ENCODE peak calls at places on chromosome 22, in five cellular contexts. R is A549, Q is OCI-LY7, N is GM12878, H is fibroblast of lung. Z is an unnamed sample.

GRCh38 chr22:49368976-49369725 is 458.5 kb downstream of the BRD1 start:
- DNase-seq in R (peak), Q (no peak), N (no peak), H (no peak), Z (no peak)

GRCh38 chr22:28142361-28142801 is 223.3 kb upstream of the PITPNB start:
- DNase-seq in R (no peak), Q (no peak), N (no peak), H (peak), Z (peak)

GRCh38 chr22:21641417-21641794 is 696 bp upstream of the SDF2L1 start:
- DNase-seq in R (peak), Q (no peak), N (no peak), H (peak), Z (peak)

GRCh38 chr22:50034126-50035081 is 21.8 kb upstream of the IL17REL start:
- DNase-seq in R (no peak), Q (no peak), N (no peak), H (no peak), Z (no peak)

GRCh38 chr22:26439559-26439958 is 10.5 kb downstream of the ASPHD2 start:
- DNase-seq in R (no peak), Q (no peak), N (no peak), H (no peak), Z (no peak)

GRCh38 chr22:31616315-31616980 is 45.6 kb downstream of the PISD start:
- DNase-seq in R (no peak), Q (no peak), N (no peak), H (no peak), Z (no peak)

GRCh38 chr22:50626314-50626855 is 1.6 kb downstream of the ARSA start:
- DNase-seq in R (no peak), Q (no peak), N (no peak), H (no peak), Z (no peak)

GRCh38 chr22:41449321-41449720 is 2.7 kb upstream of the TOB2 start:
- DNase-seq in R (no peak), Q (peak), N (no peak), H (no peak), Z (no peak)

GRCh38 chr22:23013612-23014011 is 56.7 kb upstream of the GNAZ start:
- DNase-seq in R (no peak), Q (no peak), N (no peak), H (no peak), Z (no peak)

GRCh38 chr22:49491221-49491635 is 336.4 kb downstream of the BRD1 start:
- DNase-seq in R (no peak), Q (no peak), N (no peak), H (no peak), Z (no peak)

GRCh38 chr22:28909375-28909774 is 26.0 kb downstream of the ZNRF3 start:
- DNase-seq in R (no peak), Q (no peak), N (peak), H (peak), Z (no peak)

GRCh38 chr22:32587449-32587848 is 112.8 kb downstream of the FBXO7 start:
- DNase-seq in R (no peak), Q (no peak), N (no peak), H (peak), Z (no peak)

GRCh38 chr22:49657275-49657973 is 170.2 kb downstream of the BRD1 start:
- DNase-seq in R (no peak), Q (peak), N (peak), H (no peak), Z (no peak)

GRCh38 chr22:38103641-38104040 is 6.8 kb downstream of the BAIAP2L2 start:
- DNase-seq in R (no peak), Q (no peak), N (no peak), H (no peak), Z (no peak)

GRCh38 chr22:38097058-38097457 is 13.1 kb upstream of the SLC16A8 start:
- DNase-seq in R (no peak), Q (no peak), N (no peak), H (no peak), Z (no peak)

GRCh38 chr22:31956360-31956759 is 12.0 kb downstream of the YWHAH start:
- DNase-seq in R (no peak), Q (no peak), N (no peak), H (no peak), Z (no peak)

GRCh38 chr22:31260474-31260856 is 31.8 kb downstream of the PIK3IP1 start:
- DNase-seq in R (no peak), Q (no peak), N (no peak), H (no peak), Z (no peak)

GRCh38 chr22:27241430-27242110 is 560.0 kb downstream of the MN1 start:
- DNase-seq in R (no peak), Q (no peak), N (no peak), H (peak), Z (no peak)

GRCh38 chr22:27274770-27275449 is 526.6 kb downstream of the MN1 start:
- DNase-seq in R (no peak), Q (no peak), N (no peak), H (peak), Z (no peak)

GRCh38 chr22:35311551-35311999 is 11.9 kb downstream of the TOM1 start:
- DNase-seq in R (no peak), Q (no peak), N (no peak), H (no peak), Z (no peak)

GRCh38 chr22:37726240-37726887 is 29.5 kb downstream of the TRIOBP start:
- DNase-seq in R (no peak), Q (peak), N (no peak), H (no peak), Z (no peak)

GRCh38 chr22:41415554-41415953 is 31.0 kb downstream of the TOB2 start:
- DNase-seq in R (no peak), Q (no peak), N (no peak), H (no peak), Z (no peak)

GRCh38 chr22:19515654-19516377 is 8.4 kb downstream of the CLDN5 start:
- DNase-seq in R (no peak), Q (no peak), N (no peak), H (no peak), Z (no peak)

GRCh38 chr22:19517919-19518567 is 6.2 kb downstream of the CLDN5 start:
- DNase-seq in R (no peak), Q (no peak), N (no peak), H (no peak), Z (no peak)

GRCh38 chr22:19518568-19519030 is 5.6 kb downstream of the CLDN5 start:
- DNase-seq in R (no peak), Q (no peak), N (no peak), H (no peak), Z (no peak)

GRCh38 chr22:19516378-19517170 is 7.6 kb downstream of the CLDN5 start:
- DNase-seq in R (no peak), Q (no peak), N (no peak), H (no peak), Z (no peak)

GRCh38 chr22:19517171-19517500 is 7.1 kb downstream of the CLDN5 start:
- DNase-seq in R (no peak), Q (no peak), N (no peak), H (no peak), Z (no peak)
- H3K4me3 ChIP-seq in R (no peak), Q (no peak), N (no peak), H (no peak), Z (no peak)

GRCh38 chr22:33841281-33842005 is 78.8 kb downstream of the LARGE1 start:
- DNase-seq in R (no peak), Q (peak), N (no peak), H (no peak), Z (no peak)
- H3K4me2 ChIP-seq in R (no peak), Q (peak), N (peak), H (peak), Z (no peak)

DNA sequence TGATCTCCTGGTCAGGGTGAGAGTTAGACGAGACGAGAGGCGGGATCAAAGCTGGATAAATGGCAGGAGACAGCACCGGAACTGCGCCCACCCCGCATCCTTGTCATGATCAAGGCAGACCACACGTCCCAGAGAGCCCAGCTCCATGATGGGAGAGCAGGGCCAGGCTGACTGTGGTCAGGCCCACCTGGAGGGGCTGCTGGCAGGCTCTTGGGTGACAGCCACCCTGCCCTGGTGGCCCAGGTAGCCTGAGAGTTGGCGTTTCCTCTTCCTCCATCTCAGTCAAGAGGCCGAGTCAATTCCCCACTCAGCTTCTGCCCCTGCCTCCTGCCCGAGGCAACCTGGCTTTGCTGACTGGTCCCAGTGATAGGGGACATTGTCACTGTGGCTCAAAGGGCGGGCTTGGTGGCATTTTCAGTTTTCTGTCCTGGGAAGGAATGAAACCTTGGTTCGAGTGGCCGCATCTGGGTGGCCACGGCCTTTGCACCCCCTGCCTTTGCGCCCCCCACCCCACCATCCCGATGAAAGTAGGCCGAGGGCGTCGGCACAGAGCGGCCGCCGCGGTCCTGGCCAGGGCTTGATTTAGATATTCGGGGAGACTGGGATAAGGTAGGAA is 60.8 kb upstream of the PPARA start:
- DNase-seq in R (no peak), Q (no peak), N (no peak), H (no peak), Z (no peak)
- H3K4me3 ChIP-seq in R (no peak), Q (no peak), N (no peak), H (peak), Z (no peak)

GRCh38 chr22:19606332-19607197 is 82.4 kb upstream of the CLDN5 start:
- DNase-seq in R (no peak), Q (no peak), N (no peak), H (no peak), Z (no peak)

GRCh38 chr22:19603767-19604166 is 79.6 kb upstream of the CLDN5 start:
- DNase-seq in R (no peak), Q (no peak), N (no peak), H (no peak), Z (no peak)

GRCh38 chr22:19607198-19608113 is 83.2 kb upstream of the CLDN5 start:
- DNase-seq in R (no peak), Q (peak), N (no peak), H (no peak), Z (no peak)

GRCh38 chr22:19604711-19605268 is 80.6 kb upstream of the CLDN5 start:
- DNase-seq in R (no peak), Q (no peak), N (no peak), H (no peak), Z (no peak)

GRCh38 chr22:19605508-19606331 is 81.5 kb upstream of the CLDN5 start:
- DNase-seq in R (no peak), Q (no peak), N (no peak), H (no peak), Z (no peak)
- H3K4me2 ChIP-seq in R (no peak), Q (no peak), N (no peak), H (no peak), Z (no peak)

GRCh38 chr22:17158176-17158567 is 905 bp downstream of the HDHD5 start:
- DNase-seq in R (no peak), Q (no peak), N (no peak), H (no peak), Z (no peak)
- H3K4me3 ChIP-seq in R (peak), Q (peak), N (peak), H (peak), Z (peak)

GRCh38 chr22:39147335-39148023 is 5.0 kb downstream of the CBX7 start:
- DNase-seq in R (no peak), Q (no peak), N (no peak), H (no peak), Z (no peak)
- H3K4me2 ChIP-seq in R (no peak), Q (no peak), N (no peak), H (no peak), Z (no peak)

DNA sequence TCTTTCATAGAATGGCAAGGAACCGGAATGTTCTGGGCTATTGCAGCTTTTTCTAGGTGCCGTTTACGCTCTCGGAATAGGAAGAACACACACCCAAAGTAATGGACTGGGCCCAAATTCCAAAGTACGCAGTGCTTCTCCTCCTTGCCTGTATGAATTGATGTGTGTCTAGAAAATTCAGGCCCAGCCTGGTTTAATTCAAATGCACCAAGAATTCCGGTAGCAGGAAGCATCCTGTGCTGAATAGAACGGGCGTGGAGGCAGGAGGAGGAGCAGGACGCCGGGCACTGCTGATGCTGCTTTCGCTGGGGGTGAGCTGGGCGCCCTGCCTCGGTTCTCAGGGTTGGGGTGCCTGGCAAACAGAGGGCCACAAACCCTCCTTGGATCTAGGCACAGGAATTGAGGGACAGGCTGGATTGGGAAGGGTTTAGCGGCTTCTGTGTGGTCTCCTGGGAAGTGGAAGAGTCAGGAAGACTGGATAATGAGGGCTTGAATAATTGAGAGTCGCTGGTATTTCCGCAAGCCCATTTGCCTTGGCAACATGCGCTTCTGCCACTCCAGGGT is 2.0 kb downstream of the PARVB start:
- DNase-seq in R (no peak), Q (no peak), N (no peak), H (no peak), Z (no peak)
- H3K4me3 ChIP-seq in R (no peak), Q (no peak), N (peak), H (no peak), Z (no peak)

GRCh38 chr22:24984122-24984521 is 31.6 kb downstream of the KIAA1671 start:
- DNase-seq in R (no peak), Q (no peak), N (no peak), H (no peak), Z (no peak)
- H3K4me2 ChIP-seq in R (no peak), Q (no peak), N (no peak), H (no peak), Z (no peak)

GRCh38 chr22:25395915-25396314 is 168.6 kb upstream of the GRK3 start:
- DNase-seq in R (no peak), Q (no peak), N (no peak), H (no peak), Z (no peak)
- H3K4me3 ChIP-seq in R (no peak), Q (no peak), N (no peak), H (no peak), Z (no peak)

GRCh38 chr22:36376265-36376664 is 11.5 kb downstream of the MYH9 start:
- DNase-seq in R (no peak), Q (no peak), N (no peak), H (no peak), Z (no peak)
- H3K4me2 ChIP-seq in R (no peak), Q (peak), N (no peak), H (no peak), Z (no peak)